ENCODE peak calls at places on chromosome 11, in nine cellular contexts. U is keratinocyte, X is neural progenitor cell, Y is H9, L is SK-N-SH, D is H1, K is fibroblast of lung, I is PC-3, F is HCT116. S is an unnamed sample.

GRCh38 chr11:65553301-65554001 is 4.7 kb downstream of the LTBP3 start:
- DNase-seq in U (no peak), X (peak; percentile 63), Y (peak; percentile 91), L (no peak), D (peak; percentile 86), K (no peak), I (no peak), F (no peak), S (no peak)

GRCh38 chr11:6925636-6926207 is 504 bp upstream of the ZNF215 start:
- DNase-seq in U (no peak), X (peak; percentile 42), Y (peak; percentile 52), L (no peak), D (no peak), K (no peak), I (peak; percentile 34), F (peak; percentile 54), S (peak; percentile 49)

GRCh38 chr11:83409891-83410290 is 123.7 kb upstream of the CCDC90B start:
- DNase-seq in U (no peak), X (no peak), Y (no peak), L (no peak), D (no peak), K (no peak), I (no peak), F (no peak), S (no peak)

GRCh38 chr11:113979427-113979826 is 4.5 kb downstream of the HTR3A start:
- DNase-seq in U (no peak), X (no peak), Y (no peak), L (no peak), D (no peak), K (no peak), I (no peak), F (no peak), S (no peak)

GRCh38 chr11:19919050-19919561 is 206.5 kb downstream of the NAV2 start:
- DNase-seq in U (no peak), X (no peak), Y (no peak), L (no peak), D (no peak), K (peak; percentile 96), I (peak; percentile 97), F (no peak), S (peak; percentile 96)

GRCh38 chr11:69943066-69943465 is 123.8 kb upstream of the FGF3 start:
- DNase-seq in U (no peak), X (no peak), Y (no peak), L (no peak), D (no peak), K (no peak), I (peak; percentile 60), F (peak; percentile 31), S (peak; percentile 26)

GRCh38 chr11:63951779-63952536 is 13.2 kb downstream of the NAA40 start:
- DNase-seq in U (no peak), X (no peak), Y (no peak), L (no peak), D (no peak), K (no peak), I (no peak), F (no peak), S (peak; percentile 51)

GRCh38 chr11:61930936-61931335 is 13.6 kb upstream of the RAB3IL1 start:
- DNase-seq in U (no peak), X (no peak), Y (no peak), L (no peak), D (no peak), K (no peak), I (no peak), F (no peak), S (no peak)

GRCh38 chr11:36110698-36111410 is 167.0 kb downstream of the LDLRAD3 start:
- DNase-seq in U (no peak), X (peak; percentile 34), Y (no peak), L (no peak), D (no peak), K (no peak), I (no peak), F (no peak), S (no peak)

GRCh38 chr11:34978236-34979191 is 62.1 kb downstream of the PDHX start:
- DNase-seq in U (no peak), X (peak; percentile 8), Y (peak; percentile 36), L (no peak), D (no peak), K (no peak), I (no peak), F (no peak), S (no peak)

GRCh38 chr11:102318469-102318868 is 1.2 kb downstream of the BIRC3 start:
- DNase-seq in U (no peak), X (no peak), Y (no peak), L (no peak), D (no peak), K (no peak), I (peak; percentile 46), F (no peak), S (peak; percentile 38)

GRCh38 chr11:64894070-64894811 is 15.8 kb upstream of the EHD1 start:
- DNase-seq in U (no peak), X (peak; percentile 80), Y (peak; percentile 89), L (peak; percentile 97), D (peak; percentile 98), K (peak; percentile 69), I (peak; percentile 83), F (no peak), S (peak; percentile 39)

GRCh38 chr11:16604784-16605439 is 133.5 kb upstream of the C11orf58 start:
- DNase-seq in U (no peak), X (peak; percentile 72), Y (peak; percentile 39), L (peak; percentile 84), D (peak; percentile 71), K (peak; percentile 49), I (no peak), F (no peak), S (peak; percentile 66)

GRCh38 chr11:121553806-121554205 is 101.0 kb upstream of the SORL1-AS1 start:
- DNase-seq in U (no peak), X (no peak), Y (no peak), L (no peak), D (no peak), K (no peak), I (peak; percentile 96), F (peak; percentile 36), S (peak; percentile 63)

GRCh38 chr11:78220218-78221157 is 31.8 kb downstream of the USP35 start:
- DNase-seq in U (no peak), X (no peak), Y (peak; percentile 6), L (no peak), D (peak; percentile 23), K (no peak), I (no peak), F (no peak), S (no peak)

GRCh38 chr11:62601114-62601363 is 626 bp downstream of the MTA2 start:
- DNase-seq in U (no peak), X (no peak), Y (no peak), L (no peak), D (no peak), K (no peak), I (peak; percentile 35), F (no peak), S (no peak)

GRCh38 chr11:125479113-125479512 is 17.0 kb downstream of the FEZ1 start:
- DNase-seq in U (no peak), X (no peak), Y (no peak), L (no peak), D (no peak), K (no peak), I (no peak), F (no peak), S (no peak)

GRCh38 chr11:1708716-1709115 is 11.7 kb downstream of the KRTAP5-6 start:
- DNase-seq in U (no peak), X (no peak), Y (no peak), L (no peak), D (no peak), K (no peak), I (no peak), F (no peak), S (no peak)

GRCh38 chr11:1705121-1706052 is 8.4 kb downstream of the KRTAP5-6 start:
- DNase-seq in U (no peak), X (no peak), Y (no peak), L (no peak), D (no peak), K (no peak), I (peak; percentile 31), F (no peak), S (peak; percentile 55)

GRCh38 chr11:1707751-1708150 is 10.8 kb downstream of the KRTAP5-6 start:
- DNase-seq in U (no peak), X (no peak), Y (no peak), L (no peak), D (no peak), K (no peak), I (no peak), F (no peak), S (no peak)

GRCh38 chr11:1703146-1703545 is 6.2 kb downstream of the KRTAP5-6 start:
- DNase-seq in U (no peak), X (no peak), Y (no peak), L (no peak), D (no peak), K (no peak), I (no peak), F (no peak), S (no peak)

GRCh38 chr11:1706634-1707400 is 9.8 kb downstream of the KRTAP5-6 start:
- DNase-seq in U (no peak), X (peak; percentile 19), Y (peak; percentile 55), L (no peak), D (no peak), K (no peak), I (peak; percentile 18), F (no peak), S (no peak)
- TF ChIP-seq CTCF in U (no peak), X (peak; percentile 25), Y (peak; percentile 41), L (no peak), D (peak; percentile 74), K (peak; percentile 17), I (peak; percentile 37), F (peak; percentile 34), S (no peak)

GRCh38 chr11:43537831-43538230 is 142.7 kb upstream of the HSD17B12 start:
- DNase-seq in U (no peak), X (no peak), Y (no peak), L (no peak), D (no peak), K (no peak), I (no peak), F (no peak), S (no peak)
- H2AFZ ChIP-seq in U (no peak overlapping the region), X (peak overlapping the region; percentile 86), Y (no peak overlapping the region), L (no peak overlapping the region), D (peak overlapping the region; percentile 98), K (no peak overlapping the region), I (no peak overlapping the region), F (no peak overlapping the region), S (no peak overlapping the region)

GRCh38 chr11:44818110-44818509 is 91.3 kb downstream of the TSPAN18 start:
- DNase-seq in U (no peak), X (no peak), Y (no peak), L (no peak), D (no peak), K (no peak), I (no peak), F (no peak), S (no peak)
- H3K27ac ChIP-seq in U (no peak overlapping the region), X (no peak overlapping the region), Y (no peak overlapping the region), L (no peak overlapping the region), D (no peak overlapping the region), K (no peak overlapping the region), I (no peak overlapping the region), F (no peak overlapping the region), S (no peak overlapping the region)

GRCh38 chr11:32153747-32154146 is 62.9 kb downstream of the RCN1 start:
- DNase-seq in U (no peak), X (no peak), Y (no peak), L (no peak), D (no peak), K (no peak), I (no peak), F (no peak), S (no peak)
- TF ChIP-seq CTCF in U (no peak), X (no peak), Y (no peak), L (no peak), D (no peak), K (no peak), I (no peak), F (no peak), S (no peak)

S was measured in mammary epithelial cell.